ENCODE peak calls at places on chromosomes 5 and 9, in nine cellular contexts. C is WTC11, Z is fibroblast of lung, E is GM10248, J is choroid plexus epithelial cell, K is HCT116, I is WERI-Rb-1, M is fibroblast of the aortic adventitia, D is SK-N-SH. Y is an unnamed sample.

GRCh38 chr9:36126016-36126786 is 10.3 kb upstream of the GLIPR2 start:
- DNase-seq in C (no peak), D (no peak), Z (no peak), K (no peak), I (no peak), J (no peak), E (no peak), M (no peak), Y (no peak)

GRCh38 chr9:89799766-89800165 is 195.0 kb downstream of the GADD45G start:
- DNase-seq in J (no peak), C (no peak), I (no peak), Z (no peak), E (no peak), K (no peak), D (no peak), M (no peak), Y (no peak)

GRCh38 chr5:104513194-104513602 is 950.6 kb upstream of the NUDT12 start:
- DNase-seq in I (no peak), M (peak), E (no peak), K (peak), J (peak), Z (peak), C (no peak), D (no peak), Y (peak)

GRCh38 chr9:124477211-124478013 is 27.2 kb downstream of the ADGRD2 start:
- DNase-seq in M (no peak), J (no peak), K (no peak), Z (no peak), E (no peak), C (no peak), I (no peak), D (peak), Y (no peak)

GRCh38 chr9:71271602-71272001 is 150.2 kb upstream of the TRPM3 start:
- DNase-seq in E (no peak), M (no peak), C (no peak), K (no peak), D (no peak), Z (no peak), J (no peak), I (no peak), Y (no peak)

GRCh38 chr5:154321546-154321945 is 124.3 kb upstream of the SAP30L start:
- DNase-seq in D (no peak), J (no peak), M (no peak), E (no peak), Z (no peak), I (no peak), K (no peak), C (no peak), Y (no peak)

GRCh38 chr9:88998911-88999310 is 7.6 kb downstream of the S1PR3 start:
- DNase-seq in D (no peak), K (no peak), J (peak), E (no peak), C (no peak), M (peak), I (no peak), Z (peak), Y (peak)

GRCh38 chr5:38809388-38810359 is 36.1 kb upstream of the OSMR start:
- DNase-seq in C (peak), K (peak), M (peak), E (peak), I (peak), Z (peak), J (peak), D (peak), Y (peak)

GRCh38 chr9:75083188-75083976 is 4.6 kb downstream of the NMRK1 start:
- DNase-seq in E (no peak), D (no peak), Z (no peak), C (peak), M (no peak), J (peak), I (no peak), K (no peak), Y (no peak)

GRCh38 chr5:96597441-96598020 is 64.6 kb upstream of the CAST start:
- DNase-seq in Z (peak), M (peak), K (no peak), E (no peak), I (no peak), C (no peak), D (no peak), J (peak), Y (peak)

GRCh38 chr9:92384373-92384772 is 20.0 kb downstream of the OGN start:
- DNase-seq in D (no peak), J (peak), K (no peak), E (no peak), M (peak), Z (peak), I (no peak), C (no peak), Y (no peak)

DNA sequence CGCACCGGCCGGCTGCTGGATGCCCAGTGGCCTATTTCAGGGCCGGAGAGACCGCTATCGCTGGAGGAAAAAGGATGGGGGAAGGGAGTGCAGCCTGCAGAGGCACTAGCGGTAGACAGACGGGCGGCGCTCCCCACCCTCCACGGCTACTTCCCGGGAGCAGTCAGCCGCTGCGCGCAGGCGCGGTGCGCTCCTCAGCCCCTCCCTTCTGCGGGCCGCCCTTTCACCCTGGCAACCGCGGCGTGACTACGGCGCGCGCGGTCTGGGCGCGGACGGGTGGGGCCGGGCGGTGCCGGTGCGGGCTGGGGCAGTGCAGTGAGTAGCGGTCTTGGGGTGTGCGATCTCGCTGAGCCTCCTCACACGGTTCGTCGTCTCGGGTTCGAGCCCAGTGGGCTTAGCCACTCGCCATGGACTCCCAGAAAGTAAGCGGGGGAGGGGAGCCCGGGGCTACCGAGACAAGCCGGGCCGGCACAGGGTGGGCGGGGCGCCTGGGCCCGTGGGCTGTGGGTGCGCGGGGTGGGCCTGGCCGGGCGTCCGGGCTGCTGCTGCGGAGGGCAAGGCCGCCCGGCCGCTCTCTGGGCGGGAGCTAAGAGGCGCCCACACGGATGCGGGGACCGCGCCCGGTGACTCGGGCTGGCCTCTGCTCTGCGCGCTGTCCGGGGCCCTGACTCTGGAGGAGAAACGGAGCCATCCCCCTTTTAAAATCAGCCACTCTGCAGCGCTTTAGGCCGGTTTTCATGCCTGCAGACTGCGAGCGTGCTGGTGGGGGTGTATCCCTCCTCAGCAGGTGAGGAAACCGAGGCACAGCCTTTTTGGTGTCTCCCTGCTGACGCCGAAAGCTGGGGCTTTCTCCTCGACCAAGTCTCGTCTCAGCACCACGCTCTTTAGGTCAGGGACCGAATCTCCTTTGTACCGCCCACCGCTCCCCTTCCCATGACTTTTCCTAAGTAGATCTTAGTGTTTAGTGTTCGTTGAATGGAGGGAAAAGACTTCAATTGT is at the start of gene FSD1L:
- DNase-seq in D (peak), C (peak), J (peak), K (peak), I (peak), Z (peak), M (peak), E (peak), Y (peak)
- TF ChIP-seq CTCF in D (peak), C (no peak), J (peak), K (peak), I (peak), Z (no peak), M (peak), E (peak), Y (peak)

DNA sequence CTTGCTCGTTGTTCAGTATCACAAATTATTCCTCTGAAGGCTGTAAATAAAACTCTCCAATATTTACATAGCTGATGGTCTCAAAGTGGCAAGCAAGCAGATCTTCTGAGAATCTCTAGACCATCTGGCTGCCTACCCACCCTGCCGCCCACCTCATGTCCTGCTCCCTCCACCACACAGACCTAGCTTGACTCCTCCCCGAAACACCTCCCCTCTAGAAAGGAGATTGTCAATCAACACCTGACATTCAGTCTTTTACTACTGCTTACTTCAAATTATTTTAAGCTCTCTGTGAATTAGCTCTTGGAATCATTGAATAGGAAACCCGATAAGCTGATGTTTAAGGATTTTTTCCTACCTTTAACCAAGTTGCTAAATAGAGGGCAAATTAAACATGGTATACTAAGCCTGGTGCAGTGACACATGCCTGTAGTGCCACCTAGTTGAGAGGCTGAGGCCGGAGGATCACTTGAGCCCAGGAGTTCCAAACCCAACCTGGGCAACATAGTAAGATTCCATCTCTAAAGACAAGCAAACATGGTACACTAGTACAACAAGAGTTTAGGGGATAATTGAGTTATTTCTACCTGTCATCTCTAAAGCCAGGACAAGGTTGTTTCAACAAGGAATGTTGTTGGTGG is 10.9 kb upstream of the SOWAHA start:
- DNase-seq in I (no peak), E (no peak), Z (no peak), M (no peak), C (no peak), D (no peak), K (no peak), J (no peak), Y (no peak)
- TF ChIP-seq CTCF in I (no peak), E (no peak), Z (no peak), M (no peak), C (no peak), D (no peak), K (peak), J (no peak), Y (peak)

DNA sequence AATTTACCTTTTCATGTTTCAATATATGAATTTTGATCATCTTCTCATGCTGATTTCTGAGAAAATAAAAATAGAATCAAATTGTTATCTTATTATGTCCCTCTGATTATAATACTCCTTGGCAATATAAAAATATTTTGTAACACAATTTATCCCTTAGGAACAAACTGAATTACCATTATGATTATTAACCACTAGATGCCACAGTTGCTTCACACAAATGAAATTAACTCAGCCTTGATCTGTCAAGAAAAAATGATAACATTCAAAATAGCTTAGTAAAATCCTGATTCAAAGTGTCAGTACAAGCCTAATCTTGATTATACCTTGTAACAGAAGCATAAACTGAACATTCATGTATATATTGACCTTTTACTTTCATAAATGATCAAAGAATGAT is 4.8 kb upstream of the CHSY3 start:
- DNase-seq in K (no peak), I (no peak), Z (peak), J (peak), M (peak), E (no peak), D (no peak), C (no peak), Y (peak)
- TF ChIP-seq CTCF in K (no peak), I (no peak), Z (peak), J (peak), M (peak), E (peak), D (peak), C (no peak), Y (peak)

DNA sequence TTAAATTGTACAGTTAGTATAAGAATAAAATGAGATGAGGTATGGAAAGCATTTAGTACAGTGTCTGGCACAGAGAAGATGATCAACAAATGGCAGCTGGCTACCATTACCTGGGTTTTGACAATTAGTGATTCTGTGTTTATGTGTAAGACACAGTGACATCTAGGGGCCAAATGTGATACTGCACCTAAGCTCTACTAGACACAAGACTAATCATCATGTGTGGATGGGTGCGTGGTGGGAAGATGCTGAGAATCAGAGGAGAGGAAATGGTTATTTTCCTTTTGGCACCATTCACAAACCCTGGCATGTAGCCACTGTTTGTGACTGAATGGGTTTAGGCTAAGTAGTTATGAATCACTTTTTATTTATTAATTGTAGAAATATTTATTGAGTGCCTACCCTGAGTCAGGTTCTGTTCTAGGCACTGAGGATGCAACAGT is 109.8 kb upstream of the TBC1D2 start:
- DNase-seq in D (no peak), Z (peak), J (peak), I (peak), E (peak), C (peak), K (peak), M (peak), Y (no peak)
- TF ChIP-seq CTCF in D (peak), Z (peak), J (peak), I (peak), E (peak), C (peak), K (peak), M (peak), Y (peak)

GRCh38 chr9:120911295-120911843 is 15.2 kb downstream of the TRAF1 start:
- DNase-seq in I (no peak), Z (no peak), D (no peak), E (no peak), K (no peak), C (peak), M (no peak), J (no peak), Y (no peak)
- TF ChIP-seq CTCF in I (no peak), Z (no peak), D (no peak), E (no peak), K (no peak), C (no peak), M (no peak), J (no peak), Y (no peak)

GRCh38 chr9:126400571-126400970 is 73.9 kb downstream of the MVB12B start:
- DNase-seq in C (no peak), I (no peak), E (no peak), K (no peak), M (no peak), Z (no peak), D (no peak), J (no peak), Y (no peak)

GRCh38 chr9:126399789-126400188 is 73.2 kb downstream of the MVB12B start:
- DNase-seq in D (no peak), M (no peak), E (no peak), J (no peak), C (no peak), K (no peak), Z (no peak), I (no peak), Y (no peak)

GRCh38 chr9:126398403-126399058 is 71.9 kb downstream of the MVB12B start:
- DNase-seq in Z (peak), K (no peak), M (peak), I (peak), D (peak), J (peak), C (peak), E (peak), Y (peak)

GRCh38 chr9:126401107-126401506 is 74.5 kb downstream of the MVB12B start:
- DNase-seq in C (no peak), M (no peak), D (no peak), K (no peak), E (no peak), J (no peak), Z (no peak), I (no peak), Y (no peak)

DNA sequence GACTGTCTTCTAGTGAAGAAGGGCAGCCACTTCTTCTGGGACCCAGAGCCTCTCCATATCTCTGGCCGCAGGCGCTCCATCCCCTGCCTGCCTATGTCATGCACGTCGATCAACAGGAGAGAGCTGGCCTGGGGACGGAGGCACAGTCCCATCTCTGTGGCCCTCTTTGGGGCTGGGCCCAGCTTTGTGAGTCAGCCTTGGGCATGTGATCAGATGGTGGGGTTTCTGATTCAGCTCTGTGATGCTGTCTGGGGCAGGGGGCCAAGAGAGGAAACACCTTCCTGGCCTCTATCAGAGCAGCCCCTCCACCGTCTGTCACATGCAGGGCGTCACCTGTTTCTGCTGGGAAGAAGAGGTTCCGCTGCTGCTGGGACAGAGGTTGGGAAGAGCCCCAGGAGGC is 72.6 kb downstream of the MVB12B start:
- DNase-seq in J (no peak), I (no peak), M (peak), Z (peak), C (no peak), D (no peak), E (no peak), K (no peak), Y (no peak)
- TF ChIP-seq CTCF in J (no peak), I (no peak), M (no peak), Z (no peak), C (no peak), D (no peak), E (no peak), K (no peak), Y (no peak)

DNA sequence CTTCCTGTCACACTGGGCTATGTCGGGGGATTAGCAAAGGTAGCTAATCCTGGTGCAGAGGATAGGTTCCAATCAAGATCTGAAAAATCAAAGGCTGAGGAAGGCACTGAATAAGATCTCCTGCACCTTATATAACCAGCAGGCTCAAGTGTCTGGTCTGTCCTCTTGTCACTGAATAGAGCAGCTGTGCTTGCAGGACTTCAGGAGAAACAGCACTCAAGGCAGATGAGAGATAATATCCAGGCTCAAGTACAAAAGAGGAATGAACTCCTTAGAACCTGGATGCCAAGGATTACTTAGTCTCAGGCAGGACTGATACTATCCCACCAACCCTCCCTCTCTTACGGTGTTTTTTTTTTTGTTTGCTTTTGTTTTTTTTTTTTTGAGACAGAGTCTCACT is 108.8 kb upstream of the LRRTM2 start:
- DNase-seq in Z (no peak), D (no peak), I (peak), M (no peak), E (no peak), J (no peak), C (no peak), K (no peak), Y (no peak)
- TF ChIP-seq CTCF in Z (no peak), D (no peak), I (no peak), M (no peak), E (no peak), J (no peak), C (no peak), K (no peak), Y (no peak)

GRCh38 chr9:97938081-97938644 is at the start of gene HEMGN:
- DNase-seq in I (no peak), J (no peak), E (no peak), C (no peak), Z (no peak), M (no peak), D (no peak), K (no peak), Y (no peak)
- TF ChIP-seq CTCF in I (no peak), J (no peak), E (no peak), C (no peak), Z (no peak), M (no peak), D (no peak), K (no peak), Y (no peak)

GRCh38 chr5:93790401-93790800 is 49.0 kb upstream of the POU5F2 start:
- DNase-seq in E (no peak), I (no peak), J (peak), M (peak), Z (peak), D (no peak), C (no peak), K (no peak), Y (peak)

GRCh38 chr5:93787598-93787997 is 46.2 kb upstream of the POU5F2 start:
- DNase-seq in K (no peak), D (no peak), I (no peak), Z (no peak), M (no peak), C (no peak), E (no peak), J (no peak), Y (no peak)

GRCh38 chr5:93791520-93791972 is 50.1 kb upstream of the POU5F2 start:
- DNase-seq in Z (no peak), M (peak), K (no peak), I (peak), D (no peak), J (peak), E (no peak), C (no peak), Y (peak)

GRCh38 chr5:93793159-93793781 is 51.9 kb upstream of the POU5F2 start:
- DNase-seq in K (no peak), D (no peak), J (no peak), Z (no peak), C (no peak), M (no peak), E (no peak), I (no peak), Y (no peak)

DNA sequence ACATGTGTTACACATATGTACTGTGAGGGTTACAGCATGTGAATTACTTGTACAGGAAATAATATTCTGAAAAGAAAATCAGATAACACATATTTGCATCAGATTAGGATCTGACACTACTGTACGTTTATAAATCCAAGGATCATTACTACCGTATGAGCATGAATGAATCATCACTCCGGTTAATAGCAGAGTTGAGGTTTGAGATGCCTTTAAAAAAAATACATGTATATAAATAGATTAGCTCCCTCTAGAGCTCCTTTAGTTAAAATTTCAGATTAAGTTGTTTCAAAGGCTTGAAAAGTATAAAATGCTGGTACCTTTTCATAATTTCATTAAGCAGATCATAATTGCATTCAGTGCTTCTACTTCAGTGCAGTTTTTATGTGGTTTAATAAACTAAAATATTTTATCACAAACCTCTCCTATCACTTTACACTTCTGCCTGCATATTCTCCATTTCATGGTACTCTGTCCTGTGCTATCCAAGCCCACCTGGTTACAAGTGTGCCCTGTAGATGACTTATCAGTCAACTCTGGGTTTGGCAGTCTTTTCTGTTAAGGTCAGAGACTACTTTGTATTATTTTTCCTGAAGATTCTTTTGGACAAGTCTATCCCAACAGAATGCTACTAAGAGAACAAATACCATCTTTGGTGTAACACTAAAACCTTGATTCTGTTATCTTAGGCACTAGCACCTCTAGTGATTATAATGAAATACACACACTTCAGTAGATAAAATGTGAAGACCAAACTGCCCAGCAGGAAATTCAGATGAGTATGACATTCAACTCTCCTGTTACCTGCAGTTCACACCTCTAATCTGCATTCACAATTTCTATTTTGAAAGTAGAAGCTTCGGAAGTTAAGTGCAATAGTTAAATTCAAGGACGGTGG is 48.0 kb upstream of the POU5F2 start:
- DNase-seq in D (no peak), M (peak), Z (peak), K (no peak), E (no peak), C (no peak), J (peak), I (no peak), Y (peak)
- TF ChIP-seq CTCF in D (peak), M (no peak), Z (peak), K (no peak), E (no peak), C (no peak), J (peak), I (no peak), Y (no peak)